ENCODE peak calls at places on chromosomes 16 and 17, in four cellular contexts. P, X, S and B are unnamed samples.

GRCh38 chr17:27800522-27800921 is at the start of gene NOS2:
- DNase-seq in P (no peak), X (no peak), S (no peak), B (no peak)

GRCh38 chr17:15406081-15406480 is 61.3 kb downstream of the CDRT4 start:
- DNase-seq in P (no peak), X (no peak), S (no peak), B (no peak)

GRCh38 chr17:29577778-29578211 is 9.3 kb downstream of the TP53I13 start:
- DNase-seq in P (peak), X (peak), S (no peak), B (no peak)

GRCh38 chr17:65446838-65447526 is 114.5 kb downstream of the AXIN2 start:
- DNase-seq in P (no peak), X (no peak), S (no peak), B (no peak)

GRCh38 chr16:25679468-25680010 is 12.2 kb upstream of the HS3ST4 start:
- DNase-seq in P (no peak), X (no peak), S (no peak), B (no peak)

GRCh38 chr16:79836129-79836528 is 235.6 kb upstream of the MAF start:
- DNase-seq in P (no peak), X (no peak), S (no peak), B (no peak)

GRCh38 chr17:74008196-74008595 is 195.3 kb upstream of the RPL38 start:
- DNase-seq in P (no peak), X (no peak), S (no peak), B (no peak)

GRCh38 chr16:29808219-29808900 is 2.0 kb downstream of the MAZ start:
- DNase-seq in P (no peak), X (peak), S (no peak), B (no peak)

GRCh38 chr17:41510251-41511065 is 5.0 kb upstream of the KRT13 start:
- DNase-seq in P (no peak), X (no peak), S (no peak), B (no peak)

GRCh38 chr16:29230671-29231091 is 175.8 kb downstream of the NPIPB11 start:
- DNase-seq in P (peak), X (no peak), S (peak), B (no peak)

GRCh38 chr17:36934759-36935630 is 2.3 kb upstream of the LHX1 start:
- DNase-seq in P (peak), X (no peak), S (no peak), B (no peak)

GRCh38 chr17:62933986-62934385 is 32.0 kb upstream of the TANC2 start:
- DNase-seq in P (no peak), X (no peak), S (no peak), B (no peak)

GRCh38 chr16:84013787-84014569 is 28.6 kb downstream of the SLC38A8 start:
- DNase-seq in P (no peak), X (peak), S (peak), B (no peak)

GRCh38 chr17:27627514-27627913 is 3.5 kb upstream of the LGALS9 start:
- DNase-seq in P (no peak), X (no peak), S (no peak), B (no peak)

GRCh38 chr16:57639172-57639571 is 10.7 kb downstream of the ADGRG1 start:
- DNase-seq in P (no peak), X (peak), S (peak), B (peak)

GRCh38 chr17:47200325-47200663 is 8.9 kb upstream of the MYL4 start:
- DNase-seq in P (no peak), X (no peak), S (no peak), B (no peak)

GRCh38 chr16:50302472-50303005 is 36.2 kb downstream of the ADCY7 start:
- DNase-seq in P (peak), X (no peak), S (no peak), B (no peak)

GRCh38 chr17:60231691-60232090 is 81.9 kb downstream of the CA4 start:
- DNase-seq in P (no peak), X (no peak), S (peak), B (no peak)

GRCh38 chr17:59510611-59511010 is 54.8 kb upstream of the DHX40 start:
- DNase-seq in P (no peak), X (no peak), S (no peak), B (no peak)

GRCh38 chr16:85310868-85311585 is 198.8 kb upstream of the CIBAR2 start:
- DNase-seq in P (no peak), X (no peak), S (no peak), B (peak)

GRCh38 chr16:1772362-1772907 is at the start of gene EME2:
- DNase-seq in P (no peak), X (no peak), S (no peak), B (no peak)

GRCh38 chr16:89363621-89364393 is 126.6 kb downstream of the ANKRD11 start:
- DNase-seq in P (peak), X (no peak), S (peak), B (no peak)

GRCh38 chr16:14223632-14224031 is 152.5 kb downstream of the MRTFB start:
- DNase-seq in P (no peak), X (no peak), S (no peak), B (no peak)

GRCh38 chr17:28878981-28879380 is 18.6 kb downstream of the FLOT2 start:
- DNase-seq in P (no peak), X (no peak), S (peak), B (no peak)

GRCh38 chr16:85891776-85892166 is 7.2 kb upstream of the IRF8 start:
- DNase-seq in P (no peak), X (no peak), S (no peak), B (no peak)

GRCh38 chr17:75774988-75775668 is 9.5 kb upstream of the UNK start:
- DNase-seq in P (peak), X (no peak), S (peak), B (no peak)
- H3K4me3 ChIP-seq in P (no peak), X (no peak), S (no peak), B (no peak)

DNA sequence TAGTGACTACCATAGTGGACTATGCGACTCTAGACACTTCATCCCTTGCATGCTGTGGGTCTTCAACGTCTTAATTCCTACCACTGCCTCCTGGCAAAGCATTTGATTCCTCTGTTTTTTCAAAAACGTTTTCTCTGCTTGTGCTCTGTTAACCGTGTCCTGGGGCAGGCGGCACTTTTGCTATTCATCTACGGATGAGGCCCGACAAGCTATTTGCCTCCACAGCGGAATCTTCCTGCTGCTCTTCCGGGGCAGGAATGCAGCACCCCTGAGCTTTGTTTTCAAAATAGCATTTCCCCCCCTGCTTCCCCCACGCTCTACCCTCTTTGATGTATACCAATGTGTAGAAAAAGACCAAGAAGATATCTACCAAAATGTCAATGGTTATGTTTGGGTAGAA is 39.8 kb upstream of the METTL16 start:
- DNase-seq in P (no peak), X (no peak), S (no peak), B (no peak)
- H3K4me3 ChIP-seq in P (no peak), X (no peak), S (no peak), B (no peak)

DNA sequence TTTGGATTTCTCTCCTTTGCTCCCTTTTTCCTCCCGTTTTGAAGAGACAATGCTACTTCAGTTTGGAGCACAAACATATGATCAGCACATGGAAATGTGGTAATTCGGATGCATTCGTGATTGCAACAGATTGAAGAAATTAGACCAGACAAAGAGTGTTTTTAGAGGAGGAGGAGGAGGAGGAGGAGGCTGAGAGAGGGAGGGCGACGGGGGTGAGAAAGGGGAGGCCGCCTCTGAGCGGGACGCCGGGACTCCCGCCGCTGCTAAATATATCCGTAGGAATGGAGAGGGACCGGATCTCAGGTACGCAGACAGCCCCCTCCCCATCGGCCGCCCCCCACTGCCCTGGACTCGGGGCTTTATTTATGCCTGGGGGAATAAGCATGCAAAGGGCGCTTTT is 179.3 kb downstream of the SEC14L1 start:
- DNase-seq in P (peak), X (no peak), S (peak), B (no peak)
- H3K4me3 ChIP-seq in P (peak), X (peak), S (peak), B (peak)

GRCh38 chr16:80997964-80998620 is 8.6 kb downstream of the CMC2 start:
- DNase-seq in P (no peak), X (no peak), S (no peak), B (no peak)
- H3K4me3 ChIP-seq in P (no peak), X (peak), S (no peak), B (peak)

GRCh38 chr16:23509441-23509754 is 896 bp downstream of the GGA2 start:
- DNase-seq in P (no peak), X (no peak), S (no peak), B (no peak)

GRCh38 chr16:23511731-23512130 is 1.4 kb upstream of the GGA2 start:
- DNase-seq in P (no peak), X (no peak), S (no peak), B (no peak)

GRCh38 chr16:23510154-23510914 is at the start of gene GGA2:
- DNase-seq in P (peak), X (peak), S (peak), B (peak)

GRCh38 chr16:23508589-23509440 is 1.5 kb downstream of the GGA2 start:
- DNase-seq in P (no peak), X (no peak), S (peak), B (no peak)

DNA sequence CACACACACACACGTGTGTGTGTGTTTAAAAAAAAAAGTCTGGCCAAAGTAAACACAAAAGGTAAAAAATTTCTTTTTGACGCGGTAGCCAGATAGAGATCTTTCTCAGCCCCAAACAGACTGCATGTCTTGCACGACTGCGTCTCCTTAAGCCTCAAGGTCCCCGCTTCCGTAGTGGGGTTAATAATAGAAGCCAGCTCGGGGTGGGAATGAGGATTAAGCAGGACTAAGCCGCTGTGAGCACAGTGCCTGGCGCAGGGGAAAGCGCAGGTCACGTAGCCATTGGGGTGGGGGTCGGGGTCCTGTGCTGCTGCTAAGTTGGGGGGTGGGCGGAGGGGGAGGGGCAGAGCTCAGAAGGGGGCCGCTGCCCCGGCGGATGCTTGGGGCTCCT is 536 bp downstream of the GGA2 start:
- DNase-seq in P (no peak), X (no peak), S (peak), B (no peak)
- H3K4me3 ChIP-seq in P (peak), X (peak), S (peak), B (peak)

DNA sequence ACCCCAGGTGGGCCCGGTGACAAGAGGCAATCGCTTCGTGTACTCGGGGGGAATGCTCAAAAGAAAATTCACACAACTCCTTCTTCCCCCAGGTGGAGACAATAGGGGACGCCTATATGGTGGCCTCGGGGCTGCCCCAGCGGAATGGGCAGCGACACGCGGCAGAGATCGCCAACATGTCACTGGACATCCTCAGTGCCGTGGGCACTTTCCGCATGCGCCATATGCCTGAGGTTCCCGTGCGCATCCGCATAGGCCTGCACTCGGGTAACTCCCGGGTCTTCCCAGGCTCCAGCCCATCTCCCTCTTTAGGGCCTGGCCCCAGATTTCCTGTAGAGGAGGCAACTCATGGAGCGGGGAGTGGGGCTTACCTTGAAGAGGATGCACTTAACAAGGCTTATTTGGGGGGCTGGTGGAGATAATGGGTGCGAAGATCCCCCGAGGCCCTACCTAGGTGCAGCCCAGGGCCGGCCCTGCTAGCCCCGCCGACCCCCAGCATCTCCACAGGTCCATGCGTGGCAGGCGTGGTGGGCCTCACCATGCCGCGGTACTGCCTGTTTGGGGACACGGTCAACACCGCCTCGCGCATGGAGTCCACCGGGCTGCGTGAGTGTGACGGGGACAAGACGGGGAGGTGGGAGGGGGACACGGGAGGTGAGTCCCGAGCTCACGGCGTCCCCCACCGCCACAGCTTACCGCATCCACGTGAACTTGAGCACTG is 13.0 kb downstream of the GUCY2D start:
- DNase-seq in P (no peak), X (no peak), S (no peak), B (no peak)
- H3K4me3 ChIP-seq in P (no peak), X (peak), S (no peak), B (peak)

DNA sequence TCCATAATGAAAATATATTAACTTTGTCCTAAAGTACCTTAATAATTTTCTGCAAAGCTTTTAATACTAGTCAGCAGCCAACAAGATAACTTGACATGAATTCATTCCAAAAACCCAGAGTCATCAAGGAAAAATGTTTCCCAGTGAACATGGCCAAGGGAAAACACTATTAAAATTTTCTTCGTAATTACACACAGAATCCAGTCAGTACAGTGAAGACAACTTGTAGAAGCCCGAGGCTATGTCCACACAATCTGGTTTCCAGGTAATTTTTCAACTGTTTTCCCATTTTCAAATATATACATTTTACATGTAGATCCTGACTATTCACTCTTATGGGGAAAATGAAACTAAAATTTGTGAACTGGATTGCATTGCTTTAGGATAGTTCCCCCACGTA is 600.9 kb downstream of the CDH8 start:
- DNase-seq in P (no peak), X (no peak), S (peak), B (no peak)
- H3K4me3 ChIP-seq in P (no peak), X (no peak), S (no peak), B (no peak)